ENCODE peak calls at places on chromosomes 3 and 15, in six cellular contexts. One of them, this sample, is unnamed.

GRCh38 chr3:126109860-126110235 is 25.9 kb upstream of the SLC41A3 start:
- DNase-seq in tibial artery: peak
- DNase-seq in lower leg skin: peak
- DNase-seq in mucosa of descending colon: no peak
- DNase-seq in HFF-Myc: no peak
- DNase-seq in neural progenitor cell: no peak
- DNase-seq in this sample: no peak

GRCh38 chr3:113084777-113085176 is 94.0 kb downstream of the GTPBP8 start:
- DNase-seq in tibial artery: no peak
- DNase-seq in lower leg skin: no peak
- DNase-seq in mucosa of descending colon: peak
- DNase-seq in HFF-Myc: peak
- DNase-seq in neural progenitor cell: no peak
- DNase-seq in this sample: no peak

GRCh38 chr3:35422826-35423601 is 216.3 kb upstream of the ARPP21 start:
- DNase-seq in tibial artery: no peak
- DNase-seq in lower leg skin: no peak
- DNase-seq in mucosa of descending colon: no peak
- DNase-seq in HFF-Myc: no peak
- DNase-seq in neural progenitor cell: no peak
- DNase-seq in this sample: no peak

GRCh38 chr3:175526609-175527280 is 667.6 kb downstream of the NAALADL2 start:
- DNase-seq in tibial artery: no peak
- DNase-seq in lower leg skin: no peak
- DNase-seq in mucosa of descending colon: no peak
- DNase-seq in HFF-Myc: no peak
- DNase-seq in neural progenitor cell: no peak
- DNase-seq in this sample: no peak

GRCh38 chr3:55524565-55525244 is 37.6 kb upstream of the WNT5A start:
- DNase-seq in tibial artery: no peak
- DNase-seq in lower leg skin: no peak
- DNase-seq in mucosa of descending colon: no peak
- DNase-seq in HFF-Myc: peak
- DNase-seq in neural progenitor cell: no peak
- DNase-seq in this sample: no peak

GRCh38 chr3:10983219-10983916 is 9.2 kb upstream of the SLC6A1 start:
- DNase-seq in tibial artery: no peak
- DNase-seq in lower leg skin: no peak
- DNase-seq in mucosa of descending colon: no peak
- DNase-seq in HFF-Myc: peak
- DNase-seq in neural progenitor cell: peak
- DNase-seq in this sample: peak

GRCh38 chr15:59105839-59106238 is 893 bp downstream of the CCNB2 start:
- DNase-seq in tibial artery: no peak
- DNase-seq in lower leg skin: no peak
- DNase-seq in mucosa of descending colon: no peak
- DNase-seq in HFF-Myc: no peak
- DNase-seq in neural progenitor cell: no peak
- DNase-seq in this sample: no peak

GRCh38 chr3:30140356-30140755 is 466.0 kb upstream of the TGFBR2 start:
- DNase-seq in tibial artery: no peak
- DNase-seq in lower leg skin: no peak
- DNase-seq in mucosa of descending colon: no peak
- DNase-seq in HFF-Myc: no peak
- DNase-seq in neural progenitor cell: no peak
- DNase-seq in this sample: no peak

GRCh38 chr3:37626722-37627565 is 234.7 kb upstream of the CTDSPL start:
- DNase-seq in tibial artery: no peak
- DNase-seq in lower leg skin: no peak
- DNase-seq in mucosa of descending colon: no peak
- DNase-seq in HFF-Myc: no peak
- DNase-seq in neural progenitor cell: no peak
- DNase-seq in this sample: no peak

GRCh38 chr15:94638183-94638582 is 406.8 kb downstream of the MCTP2 start:
- DNase-seq in tibial artery: no peak
- DNase-seq in lower leg skin: no peak
- DNase-seq in mucosa of descending colon: no peak
- DNase-seq in HFF-Myc: no peak
- DNase-seq in neural progenitor cell: peak
- DNase-seq in this sample: no peak

GRCh38 chr15:45378149-45378912 is at the start of gene GATM:
- DNase-seq in tibial artery: peak
- DNase-seq in lower leg skin: peak
- DNase-seq in mucosa of descending colon: peak
- DNase-seq in HFF-Myc: peak
- DNase-seq in neural progenitor cell: peak
- DNase-seq in this sample: peak

GRCh38 chr3:182124187-182124586 is 412.5 kb downstream of the SOX2 start:
- DNase-seq in tibial artery: no peak
- DNase-seq in lower leg skin: no peak
- DNase-seq in mucosa of descending colon: no peak
- DNase-seq in HFF-Myc: no peak
- DNase-seq in neural progenitor cell: no peak
- DNase-seq in this sample: no peak

GRCh38 chr3:4606915-4607314 is 113.8 kb downstream of the ITPR1 start:
- DNase-seq in tibial artery: no peak
- DNase-seq in lower leg skin: no peak
- DNase-seq in mucosa of descending colon: no peak
- DNase-seq in HFF-Myc: no peak
- DNase-seq in neural progenitor cell: no peak
- DNase-seq in this sample: no peak

GRCh38 chr3:149702691-149703426 is 45.0 kb upstream of the WWTR1 start:
- DNase-seq in tibial artery: no peak
- DNase-seq in lower leg skin: no peak
- DNase-seq in mucosa of descending colon: no peak
- DNase-seq in HFF-Myc: peak
- DNase-seq in neural progenitor cell: no peak
- DNase-seq in this sample: no peak

GRCh38 chr3:38455639-38456430 is 2.1 kb downstream of the ACVR2B start:
- DNase-seq in tibial artery: peak
- DNase-seq in lower leg skin: no peak
- DNase-seq in mucosa of descending colon: no peak
- DNase-seq in HFF-Myc: no peak
- DNase-seq in neural progenitor cell: peak
- DNase-seq in this sample: no peak

GRCh38 chr3:155404486-155404885 is 111.0 kb upstream of the STRIT1 start:
- DNase-seq in tibial artery: no peak
- DNase-seq in lower leg skin: no peak
- DNase-seq in mucosa of descending colon: no peak
- DNase-seq in HFF-Myc: no peak
- DNase-seq in neural progenitor cell: no peak
- DNase-seq in this sample: no peak

GRCh38 chr15:29570121-29570930 is 251.9 kb downstream of the TJP1 start:
- DNase-seq in tibial artery: no peak
- DNase-seq in lower leg skin: no peak
- DNase-seq in mucosa of descending colon: peak
- DNase-seq in HFF-Myc: no peak
- DNase-seq in neural progenitor cell: peak
- DNase-seq in this sample: peak

GRCh38 chr15:72766025-72766424 is 17.5 kb downstream of the ADPGK start:
- DNase-seq in tibial artery: no peak
- DNase-seq in lower leg skin: no peak
- DNase-seq in mucosa of descending colon: no peak
- DNase-seq in HFF-Myc: no peak
- DNase-seq in neural progenitor cell: no peak
- DNase-seq in this sample: no peak

GRCh38 chr3:159852821-159853505 is 135.7 kb upstream of the IL12A start:
- DNase-seq in tibial artery: peak
- DNase-seq in lower leg skin: no peak
- DNase-seq in mucosa of descending colon: no peak
- DNase-seq in HFF-Myc: no peak
- DNase-seq in neural progenitor cell: peak
- DNase-seq in this sample: no peak

GRCh38 chr3:115401891-115402501 is 221.3 kb upstream of the GAP43 start:
- DNase-seq in tibial artery: no peak
- DNase-seq in lower leg skin: no peak
- DNase-seq in mucosa of descending colon: no peak
- DNase-seq in HFF-Myc: no peak
- DNase-seq in neural progenitor cell: no peak
- DNase-seq in this sample: no peak

GRCh38 chr15:92634046-92634445 is 21.5 kb downstream of the FAM174B start:
- DNase-seq in tibial artery: no peak
- DNase-seq in lower leg skin: peak
- DNase-seq in mucosa of descending colon: no peak
- DNase-seq in HFF-Myc: no peak
- DNase-seq in neural progenitor cell: no peak
- DNase-seq in this sample: no peak

GRCh38 chr3:30659270-30660127 is 53.1 kb downstream of the TGFBR2 start:
- DNase-seq in tibial artery: no peak
- DNase-seq in lower leg skin: no peak
- DNase-seq in mucosa of descending colon: no peak
- DNase-seq in HFF-Myc: peak
- DNase-seq in neural progenitor cell: no peak
- DNase-seq in this sample: no peak

GRCh38 chr3:10996345-10997050 is 4.0 kb downstream of the SLC6A1 start:
- DNase-seq in tibial artery: no peak
- DNase-seq in lower leg skin: no peak
- DNase-seq in mucosa of descending colon: no peak
- DNase-seq in HFF-Myc: no peak
- DNase-seq in neural progenitor cell: no peak
- DNase-seq in this sample: no peak

GRCh38 chr3:185766645-185767323 is 58.1 kb downstream of the IGF2BP2 start:
- DNase-seq in tibial artery: no peak
- DNase-seq in lower leg skin: no peak
- DNase-seq in mucosa of descending colon: no peak
- DNase-seq in HFF-Myc: no peak
- DNase-seq in neural progenitor cell: no peak
- DNase-seq in this sample: no peak

DNA sequence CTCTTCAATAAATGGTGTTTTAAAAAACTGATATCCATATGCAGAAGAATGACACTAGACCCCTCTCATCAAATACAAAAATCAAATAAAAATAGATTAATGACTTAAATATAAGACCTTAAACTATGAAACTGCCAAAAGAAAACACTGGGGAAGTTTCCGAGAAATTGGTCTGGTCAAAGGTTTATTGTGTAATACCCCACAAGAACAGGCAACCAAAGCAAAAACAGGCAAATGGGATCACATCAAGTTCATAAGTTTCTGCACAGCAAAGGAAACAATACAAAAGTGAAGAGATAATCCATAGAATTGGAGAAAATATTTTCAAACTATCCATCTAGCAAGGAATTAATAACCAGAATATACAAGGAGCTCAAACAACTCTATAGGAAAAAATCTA is 126.2 kb downstream of the GOLIM4 start:
- DNase-seq in tibial artery: no peak
- DNase-seq in lower leg skin: no peak
- DNase-seq in mucosa of descending colon: no peak
- DNase-seq in HFF-Myc: no peak
- DNase-seq in neural progenitor cell: no peak
- DNase-seq in this sample: no peak
- TF ChIP-seq CTCF in tibial artery: no peak
- TF ChIP-seq CTCF in lower leg skin: no peak
- TF ChIP-seq CTCF in mucosa of descending colon: no peak
- TF ChIP-seq CTCF in HFF-Myc: no peak
- TF ChIP-seq CTCF in neural progenitor cell: no peak
- TF ChIP-seq CTCF in this sample: no peak

GRCh38 chr15:99416191-99417188 is 149.3 kb upstream of the MEF2A start:
- DNase-seq in tibial artery: peak
- DNase-seq in lower leg skin: peak
- DNase-seq in mucosa of descending colon: no peak
- DNase-seq in HFF-Myc: no peak
- DNase-seq in neural progenitor cell: peak
- DNase-seq in this sample: no peak

GRCh38 chr15:99414755-99415731 is 150.7 kb upstream of the MEF2A start:
- DNase-seq in tibial artery: peak
- DNase-seq in lower leg skin: peak
- DNase-seq in mucosa of descending colon: no peak
- DNase-seq in HFF-Myc: no peak
- DNase-seq in neural progenitor cell: peak
- DNase-seq in this sample: no peak

GRCh38 chr15:99412626-99413025 is 153.2 kb upstream of the MEF2A start:
- DNase-seq in tibial artery: no peak
- DNase-seq in lower leg skin: no peak
- DNase-seq in mucosa of descending colon: no peak
- DNase-seq in HFF-Myc: no peak
- DNase-seq in neural progenitor cell: no peak
- DNase-seq in this sample: no peak

GRCh38 chr15:99412082-99412481 is 153.7 kb upstream of the MEF2A start:
- DNase-seq in tibial artery: no peak
- DNase-seq in lower leg skin: no peak
- DNase-seq in mucosa of descending colon: no peak
- DNase-seq in HFF-Myc: no peak
- DNase-seq in neural progenitor cell: no peak
- DNase-seq in this sample: no peak

GRCh38 chr15:99413955-99414754 is 151.6 kb upstream of the MEF2A start:
- DNase-seq in tibial artery: no peak
- DNase-seq in lower leg skin: peak
- DNase-seq in mucosa of descending colon: no peak
- DNase-seq in HFF-Myc: no peak
- DNase-seq in neural progenitor cell: no peak
- DNase-seq in this sample: no peak
- TF ChIP-seq CTCF in tibial artery: no peak
- TF ChIP-seq CTCF in lower leg skin: no peak
- TF ChIP-seq CTCF in mucosa of descending colon: no peak
- TF ChIP-seq CTCF in HFF-Myc: no peak
- TF ChIP-seq CTCF in neural progenitor cell: no peak
- TF ChIP-seq CTCF in this sample: no peak

GRCh38 chr15:55197362-55197705 is 593 bp upstream of the RSL24D1 start:
- DNase-seq in tibial artery: no peak
- DNase-seq in lower leg skin: no peak
- DNase-seq in mucosa of descending colon: no peak
- DNase-seq in HFF-Myc: no peak
- DNase-seq in neural progenitor cell: no peak
- DNase-seq in this sample: no peak
- TF ChIP-seq CTCF in tibial artery: no peak
- TF ChIP-seq CTCF in lower leg skin: no peak
- TF ChIP-seq CTCF in mucosa of descending colon: no peak
- TF ChIP-seq CTCF in HFF-Myc: no peak
- TF ChIP-seq CTCF in neural progenitor cell: no peak
- TF ChIP-seq CTCF in this sample: no peak

GRCh38 chr3:27356976-27357375 is 12.2 kb downstream of the NEK10 start:
- DNase-seq in tibial artery: no peak
- DNase-seq in lower leg skin: no peak
- DNase-seq in mucosa of descending colon: no peak
- DNase-seq in HFF-Myc: no peak
- DNase-seq in neural progenitor cell: no peak
- DNase-seq in this sample: no peak

GRCh38 chr3:27354588-27355203 is 14.5 kb downstream of the NEK10 start:
- DNase-seq in tibial artery: no peak
- DNase-seq in lower leg skin: no peak
- DNase-seq in mucosa of descending colon: no peak
- DNase-seq in HFF-Myc: no peak
- DNase-seq in neural progenitor cell: peak
- DNase-seq in this sample: no peak

GRCh38 chr3:27360113-27361078 is 8.8 kb downstream of the NEK10 start:
- DNase-seq in tibial artery: no peak
- DNase-seq in lower leg skin: no peak
- DNase-seq in mucosa of descending colon: no peak
- DNase-seq in HFF-Myc: no peak
- DNase-seq in neural progenitor cell: no peak
- DNase-seq in this sample: no peak

GRCh38 chr3:27358372-27358771 is 10.8 kb downstream of the NEK10 start:
- DNase-seq in tibial artery: no peak
- DNase-seq in lower leg skin: no peak
- DNase-seq in mucosa of descending colon: no peak
- DNase-seq in HFF-Myc: no peak
- DNase-seq in neural progenitor cell: no peak
- DNase-seq in this sample: no peak

GRCh38 chr3:27357665-27358258 is 11.4 kb downstream of the NEK10 start:
- DNase-seq in tibial artery: no peak
- DNase-seq in lower leg skin: no peak
- DNase-seq in mucosa of descending colon: peak
- DNase-seq in HFF-Myc: peak
- DNase-seq in neural progenitor cell: peak
- DNase-seq in this sample: peak
- TF ChIP-seq CTCF in tibial artery: peak
- TF ChIP-seq CTCF in lower leg skin: no peak
- TF ChIP-seq CTCF in mucosa of descending colon: peak
- TF ChIP-seq CTCF in HFF-Myc: peak
- TF ChIP-seq CTCF in neural progenitor cell: peak
- TF ChIP-seq CTCF in this sample: peak

This sample was measured in GM20000.